ENCODE peak calls at places on chromosomes 4 and X, in five cellular contexts. X is HEK293T, E is K562, T is HepG2, A is SK-N-SH. F is an unnamed sample.
A peak's percentile ranks its signal among the peaks of the same experiment; 100 is the strongest.

GRCh38 chr4:186809070-186809469 is 85.4 kb upstream of the FAT1 start:
- DNase-seq in E (no peak), T (no peak), X (no peak), A (no peak), F (no peak)

GRCh38 chr4:19241845-19242244 is 1009.9 kb upstream of the SLIT2 start:
- DNase-seq in A (peak; percentile 42), E (no peak), T (no peak), X (no peak), F (no peak)

GRCh38 chrX:11648705-11649519 is 16.8 kb downstream of the ARHGAP6 start:
- DNase-seq in T (no peak), E (no peak), X (no peak), A (no peak), F (no peak)

GRCh38 chr4:67687639-67688038 is 13.3 kb downstream of the UBA6 start:
- DNase-seq in A (no peak), E (no peak), X (no peak), T (no peak), F (no peak)

GRCh38 chr4:133316874-133317273 is 167.8 kb downstream of the PCDH10 start:
- DNase-seq in A (no peak), X (no peak), E (no peak), T (no peak), F (no peak)

GRCh38 chr4:3524920-3525319 is 7.3 kb downstream of the LRPAP1 start:
- DNase-seq in E (no peak), T (no peak), A (no peak), X (no peak), F (no peak)

GRCh38 chr4:165398570-165398969 is 19.8 kb downstream of the CPE start:
- DNase-seq in T (no peak), X (peak; percentile 80), E (peak; percentile 11), A (peak; percentile 59), F (no peak)

GRCh38 chrX:12975999-12976558 is 1.2 kb downstream of the TMSB4X start:
- DNase-seq in E (peak; percentile 46), T (no peak), A (peak; percentile 67), X (no peak), F (no peak)

GRCh38 chr4:154119317-154119716 is 330.4 kb upstream of the SFRP2 start:
- DNase-seq in X (no peak), E (no peak), T (no peak), A (no peak), F (no peak)

GRCh38 chr4:7725951-7726350 is 213.7 kb downstream of the AFAP1 start:
- DNase-seq in A (no peak), T (no peak), E (no peak), X (no peak), F (no peak)

GRCh38 chr4:112327950-112328349 is 30.8 kb downstream of the ALPK1 start:
- DNase-seq in A (peak; percentile 27), E (peak; percentile 8), X (peak; percentile 20), T (peak; percentile 38), F (peak; percentile 73)

GRCh38 chr4:89307185-89307445 is 485 bp downstream of the GPRIN3 start:
- DNase-seq in E (no peak), T (no peak), X (no peak), A (no peak), F (no peak)

GRCh38 chr4:133839326-133839725 is 362.3 kb downstream of the PABPC4L start:
- DNase-seq in A (no peak), T (no peak), X (no peak), E (no peak), F (no peak)

GRCh38 chrX:1537031-1537715 is at the start of gene P2RY8:
- DNase-seq in T (peak; percentile 84), X (no peak), E (no peak), A (no peak), F (peak; percentile 75)

GRCh38 chr4:73575667-73576066 is 44.6 kb downstream of the RASSF6 start:
- DNase-seq in A (no peak), E (no peak), T (no peak), X (no peak), F (no peak)

GRCh38 chr4:73577371-73577770 is 42.9 kb downstream of the RASSF6 start:
- DNase-seq in E (no peak), X (no peak), A (no peak), T (no peak), F (no peak)

GRCh38 chr4:73573794-73574528 is 46.3 kb downstream of the RASSF6 start:
- DNase-seq in T (peak; percentile 79), X (peak; percentile 70), E (peak; percentile 18), A (peak; percentile 37), F (peak; percentile 51)

GRCh38 chr4:73576366-73576765 is 43.9 kb downstream of the RASSF6 start:
- DNase-seq in X (no peak), E (no peak), A (no peak), T (no peak), F (no peak)
- TF ChIP-seq FOXM1 in X (no peak), E (no peak), A (no peak), T (no peak), F (no peak)

DNA sequence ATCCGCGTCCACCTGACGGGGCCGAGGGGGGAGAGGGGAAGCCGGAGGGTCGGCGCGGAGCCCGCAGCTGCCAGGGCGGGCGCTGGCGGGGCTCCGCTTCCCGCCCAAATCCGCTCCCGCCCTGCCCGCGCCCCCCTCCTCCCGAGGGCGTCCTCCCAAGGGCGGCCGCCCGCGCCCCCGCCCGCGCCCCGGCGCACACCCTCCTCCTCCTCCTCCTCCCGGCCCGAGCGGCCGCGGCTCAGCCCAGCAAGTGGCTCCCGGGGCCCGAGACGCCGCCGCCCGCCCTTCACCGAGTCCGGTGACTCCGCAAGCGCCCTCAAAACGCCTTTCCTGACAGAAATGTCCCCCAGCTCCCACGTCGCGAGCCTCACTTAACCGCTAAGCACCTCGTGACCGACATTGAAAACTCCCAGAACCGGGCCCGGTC is 487 bp downstream of the HMGB2 start:
- DNase-seq in E (peak; percentile 59), T (peak; percentile 2), X (peak; percentile 19), A (peak; percentile 71), F (no peak)
- TF ChIP-seq FOXM1 in E (no peak), T (no peak), X (no peak), A (no peak), F (no peak)

DNA sequence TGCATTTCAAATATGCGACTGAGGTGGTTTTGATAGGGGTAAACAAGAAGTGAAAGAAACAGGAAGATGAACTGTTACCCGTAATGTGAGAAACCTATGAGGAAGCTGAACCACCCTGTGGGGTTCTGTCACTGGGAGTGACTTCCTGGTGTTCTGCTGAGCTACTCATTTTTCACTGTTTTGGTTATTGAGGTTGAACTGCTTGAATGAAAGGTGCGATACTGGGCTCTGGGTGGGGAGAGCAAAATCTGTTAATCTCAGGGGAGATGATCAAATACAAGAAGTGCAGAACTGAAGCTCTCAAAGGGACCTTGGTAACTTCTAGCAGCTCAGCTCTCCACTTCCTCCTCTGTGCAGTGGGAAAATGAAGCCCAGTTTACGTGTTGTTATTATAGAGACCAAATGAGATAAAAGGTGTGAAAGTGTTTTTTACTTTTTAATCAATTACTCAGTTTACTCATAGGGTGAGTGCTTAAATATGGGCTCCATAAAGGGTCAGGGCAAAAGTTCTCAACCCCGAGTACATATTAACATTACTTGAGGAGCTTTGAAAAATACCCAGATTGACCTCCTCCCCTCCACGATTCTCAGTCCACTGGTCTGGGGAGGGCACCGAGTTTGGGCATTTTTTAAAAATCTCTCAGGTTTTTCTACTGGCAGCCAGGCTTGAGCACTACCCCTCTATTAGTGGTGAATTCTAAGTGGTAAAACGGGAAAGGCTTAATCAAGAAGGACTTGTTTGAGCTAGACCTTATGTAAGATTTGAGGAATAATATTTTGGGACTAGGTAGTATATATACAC is 66.7 kb downstream of the COQ2 start:
- DNase-seq in T (no peak), E (no peak), A (no peak), X (no peak), F (peak; percentile 99)
- TF ChIP-seq FOXM1 in T (no peak), E (no peak), A (no peak), X (no peak), F (peak; percentile 53)

GRCh38 chr4:24551492-24552330 is 32.6 kb downstream of the DHX15 start:
- DNase-seq in A (no peak), T (no peak), X (no peak), E (peak; percentile 22), F (no peak)

GRCh38 chr4:24547979-24548378 is 36.4 kb downstream of the DHX15 start:
- DNase-seq in X (no peak), E (no peak), A (no peak), T (no peak), F (no peak)

GRCh38 chr4:24550773-24551172 is 33.6 kb downstream of the DHX15 start:
- DNase-seq in T (no peak), X (no peak), E (no peak), A (no peak), F (no peak)
- TF ChIP-seq FOXM1 in T (no peak), X (no peak), E (no peak), A (no peak), F (no peak)

GRCh38 chrX:87338510-87338909 is 179.1 kb upstream of the KLHL4 start:
- DNase-seq in A (no peak), T (peak; percentile 5), E (no peak), X (no peak), F (no peak)

DNA sequence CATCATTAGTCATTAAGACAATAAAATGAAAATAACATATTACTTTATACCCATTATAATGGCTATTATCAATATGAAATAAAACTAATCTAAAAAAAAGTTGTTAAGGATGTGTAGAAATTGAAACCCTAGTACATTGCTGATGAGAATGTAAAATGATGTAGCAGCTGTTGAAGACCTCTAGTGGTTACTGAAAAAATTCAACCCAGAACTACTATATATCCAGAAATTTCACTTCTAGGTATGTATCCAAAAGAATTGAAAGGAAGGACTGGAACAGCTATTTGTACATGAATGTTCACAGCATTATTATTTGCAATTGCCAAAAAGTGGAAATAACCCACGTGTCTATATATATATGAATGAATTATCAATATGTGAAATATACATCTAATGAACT is 180.3 kb upstream of the KLHL4 start:
- DNase-seq in T (no peak), E (no peak), A (no peak), X (no peak), F (no peak)
- TF ChIP-seq FOXM1 in T (no peak), E (no peak), A (no peak), X (no peak), F (no peak)

GRCh38 chr4:189202182-189202868 is 738.3 kb upstream of the FRG1 start:
- DNase-seq in E (peak; percentile 38), T (peak; percentile 9), A (peak; percentile 45), X (peak; percentile 45), F (no peak)

GRCh38 chr4:189206953-189207352 is 733.7 kb upstream of the FRG1 start:
- DNase-seq in T (no peak), E (no peak), A (peak; percentile 51), X (no peak), F (no peak)

GRCh38 chr4:189204616-189205015 is 736.1 kb upstream of the FRG1 start:
- DNase-seq in X (no peak), A (no peak), T (no peak), E (no peak), F (no peak)

GRCh38 chr4:189200346-189200745 is 740.3 kb upstream of the FRG1 start:
- DNase-seq in A (no peak), X (no peak), T (no peak), E (no peak), F (no peak)

GRCh38 chr4:189202869-189203271 is 737.8 kb upstream of the FRG1 start:
- DNase-seq in X (no peak), E (no peak), T (no peak), A (no peak), F (no peak)
- TF ChIP-seq FOXM1 in X (no peak), E (no peak), T (no peak), A (no peak), F (no peak)

GRCh38 chr4:11743236-11743635 is 314.5 kb upstream of the HS3ST1 start:
- DNase-seq in A (no peak), E (no peak), T (no peak), X (no peak), F (no peak)
- TF ChIP-seq FOXM1 in A (no peak), E (no peak), T (no peak), X (no peak), F (no peak)

GRCh38 chr4:48129307-48130014 is 4.6 kb downstream of the TXK start:
- DNase-seq in X (no peak), A (no peak), E (no peak), T (no peak), F (no peak)
- TF ChIP-seq FOXM1 in X (no peak), A (no peak), E (no peak), T (no peak), F (no peak)